ENCODE peak calls at places on chromosomes 5 and 9, in nine cellular contexts. J is AG09309, F is kidney, X is dorsolateral prefrontal cortex, Z is AG04450, A is transverse colon, C is heart right ventricle, K is stomach, R is HFF-Myc. I is an unnamed sample.

GRCh38 chr9:110047955-110048472 is 159.9 kb downstream of the C9orf152 start:
- DNase-seq in J (no peak), F (no peak), K (no peak), A (no peak), X (no peak), R (no peak), C (peak), Z (no peak), I (no peak)

GRCh38 chr9:6414291-6414690 is 1.3 kb downstream of the UHRF2 start:
- DNase-seq in C (no peak), Z (peak), F (no peak), J (peak), X (no peak), R (no peak), A (no peak), K (no peak), I (no peak)

GRCh38 chr9:96117398-96118060 is 184.4 kb downstream of the HSD17B3 start:
- DNase-seq in J (no peak), F (no peak), C (no peak), R (no peak), Z (no peak), K (no peak), X (no peak), A (no peak), I (no peak)

GRCh38 chr5:177131711-177132503 is 1.7 kb upstream of the NSD1 start:
- DNase-seq in A (no peak), C (peak), F (peak), X (peak), Z (no peak), R (no peak), J (no peak), K (peak), I (no peak)

GRCh38 chr5:82275267-82275664 is 2.9 kb downstream of the RPS23 start:
- DNase-seq in K (no peak), F (no peak), X (no peak), Z (no peak), A (no peak), J (no peak), C (no peak), R (no peak), I (no peak)

GRCh38 chr5:125311743-125312142 is 565.3 kb upstream of the ZNF608 start:
- DNase-seq in A (no peak), C (no peak), Z (peak), F (no peak), K (no peak), R (peak), J (peak), X (no peak), I (peak)

GRCh38 chr5:107607196-107607595 is 63.5 kb downstream of the EFNA5 start:
- DNase-seq in X (no peak), Z (no peak), F (no peak), K (no peak), R (no peak), C (no peak), A (no peak), J (no peak), I (no peak)

GRCh38 chr9:122053546-122053945 is 39.6 kb downstream of the TTLL11 start:
- DNase-seq in Z (no peak), F (no peak), X (no peak), J (no peak), C (no peak), K (no peak), R (no peak), A (peak), I (no peak)

GRCh38 chr5:96432245-96433065 is 593 bp downstream of the PCSK1 start:
- DNase-seq in R (no peak), C (no peak), X (peak), Z (no peak), J (no peak), K (no peak), A (no peak), F (no peak), I (no peak)

GRCh38 chr9:98284754-98285153 is 29.3 kb upstream of the TBC1D2 start:
- DNase-seq in A (no peak), K (no peak), X (no peak), F (no peak), C (no peak), R (no peak), Z (no peak), J (no peak), I (no peak)

GRCh38 chr9:4366649-4367330 is 66.9 kb upstream of the GLIS3 start:
- DNase-seq in Z (peak), R (peak), J (no peak), K (peak), F (no peak), C (no peak), X (peak), A (peak), I (no peak)

GRCh38 chr5:138382347-138382746 is 29.9 kb downstream of the KDM3B start:
- DNase-seq in F (no peak), J (no peak), K (no peak), A (no peak), X (no peak), C (no peak), R (no peak), Z (no peak), I (no peak)

GRCh38 chr5:74934949-74935751 is 69.0 kb upstream of the FAM169A start:
- DNase-seq in J (peak), C (no peak), K (no peak), R (no peak), A (no peak), Z (no peak), F (no peak), X (no peak), I (peak)

GRCh38 chr5:83955916-83956315 is 235.3 kb upstream of the HAPLN1 start:
- DNase-seq in X (no peak), R (no peak), F (no peak), Z (peak), J (peak), C (no peak), A (no peak), K (no peak), I (peak)

GRCh38 chr9:29039258-29039657 is 1466.0 kb upstream of the C9orf72 start:
- DNase-seq in C (no peak), Z (no peak), R (no peak), F (no peak), X (no peak), A (no peak), K (no peak), J (no peak), I (no peak)

GRCh38 chr5:16970826-16971225 is 34.7 kb upstream of the MYO10 start:
- DNase-seq in A (no peak), K (no peak), X (no peak), Z (no peak), C (no peak), J (no peak), F (no peak), R (no peak), I (no peak)

GRCh38 chr9:21605489-21605931 is 123.4 kb upstream of the IFNE start:
- DNase-seq in K (no peak), X (no peak), Z (peak), F (no peak), A (no peak), R (peak), C (no peak), J (peak), I (no peak)

GRCh38 chr9:29475471-29475870 is 1902.2 kb upstream of the C9orf72 start:
- DNase-seq in A (no peak), X (no peak), R (no peak), F (no peak), C (no peak), K (no peak), J (no peak), Z (no peak), I (no peak)

GRCh38 chr5:9437741-9438240 is 108.1 kb downstream of the SEMA5A start:
- DNase-seq in F (no peak), C (no peak), Z (no peak), K (no peak), R (no peak), X (no peak), J (peak), A (no peak), I (no peak)

DNA sequence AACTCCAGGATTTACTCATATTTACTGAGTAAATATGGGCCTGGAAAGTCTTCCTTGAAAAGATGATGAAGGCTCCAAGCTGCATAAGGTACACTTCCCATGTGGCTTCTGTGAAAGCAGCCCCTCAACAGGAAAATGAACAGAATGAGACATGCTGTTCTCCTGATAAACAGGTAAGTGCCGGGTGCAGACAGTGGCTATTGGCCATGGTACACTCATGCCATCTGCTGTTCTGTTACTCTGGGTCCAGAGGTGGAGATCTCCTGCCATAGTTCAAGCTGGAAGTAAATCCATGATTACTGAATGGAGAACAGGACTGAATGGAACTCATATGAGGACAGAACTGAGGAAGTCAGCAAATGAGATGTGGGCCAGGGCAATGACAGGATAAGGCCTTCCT is 103.6 kb downstream of the SLIT3 start:
- DNase-seq in C (no peak), F (no peak), J (no peak), K (peak), X (no peak), A (peak), Z (no peak), R (no peak), I (no peak)
- TF ChIP-seq CTCF in C (peak), F (peak), J (no peak), K (no peak), X (no peak), A (no peak), Z (no peak), R (no peak), I (peak)

GRCh38 chr5:68252678-68253520 is 37.3 kb downstream of the PIK3R1 start:
- DNase-seq in X (peak), K (peak), F (no peak), R (peak), A (peak), J (no peak), Z (peak), C (no peak), I (no peak)
- H3K4me3 ChIP-seq in X (no peak), K (peak), F (no peak), R (no peak), A (no peak), J (no peak), Z (no peak), C (no peak), I (no peak)

DNA sequence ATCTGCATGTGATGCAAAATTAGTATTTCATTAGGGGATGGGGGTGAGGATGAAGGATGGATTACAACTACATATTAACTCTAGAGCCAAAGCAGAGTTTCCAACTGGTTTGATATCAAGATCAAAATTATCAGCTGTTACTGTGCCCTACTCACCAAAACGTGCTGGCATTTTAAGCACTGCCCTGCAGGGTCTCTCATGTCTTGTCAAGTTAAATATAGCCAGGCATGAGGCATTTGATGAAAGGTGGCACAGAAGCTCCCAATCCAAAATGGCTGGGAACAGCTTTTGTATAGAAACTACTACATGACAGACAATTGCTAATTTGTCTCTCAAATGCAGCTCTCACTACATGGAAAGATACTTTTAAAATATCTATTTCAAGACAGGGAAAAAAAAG is 27.1 kb upstream of the CAAP1 start:
- DNase-seq in F (no peak), A (no peak), C (no peak), R (no peak), X (no peak), Z (no peak), K (no peak), J (no peak), I (no peak)
- TF ChIP-seq CTCF in F (no peak), A (no peak), C (no peak), R (no peak), X (no peak), Z (no peak), K (no peak), J (no peak), I (no peak)

DNA sequence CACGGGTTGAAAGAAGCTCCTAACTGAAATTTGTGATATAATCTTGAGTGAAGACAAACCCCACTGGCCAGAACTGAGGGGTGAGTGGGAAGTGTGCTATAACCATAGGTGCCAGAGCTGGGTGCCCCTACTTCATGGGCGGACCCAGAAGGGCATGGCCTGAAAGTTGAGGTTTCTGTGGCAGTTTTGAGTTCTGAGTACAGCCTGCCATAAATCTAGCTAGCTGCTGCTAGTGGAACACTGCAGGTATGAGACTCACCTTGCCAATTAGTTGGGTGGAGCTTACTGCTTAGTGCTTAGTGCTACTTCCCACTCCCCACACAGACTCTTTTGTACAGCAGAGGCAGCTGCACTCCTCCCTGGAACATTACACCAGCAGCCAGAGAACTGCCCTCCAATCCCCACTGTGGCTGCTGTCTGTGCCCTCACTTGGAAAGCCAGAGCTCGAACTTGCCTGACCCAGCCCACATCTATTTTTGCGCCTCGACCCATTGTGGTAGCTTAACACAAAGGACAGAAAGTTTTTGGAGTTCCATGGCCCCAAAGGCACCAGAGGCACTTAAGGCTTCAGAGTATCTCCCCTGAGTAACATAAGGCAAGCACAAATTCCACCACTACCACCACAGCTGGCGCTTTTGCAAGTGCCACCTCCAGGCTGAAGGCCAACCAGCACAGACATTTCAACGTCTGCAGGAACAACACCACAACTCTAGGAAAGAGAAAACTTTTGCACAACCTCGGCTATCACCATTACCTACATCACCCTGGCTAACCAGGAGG is 27.1 kb upstream of the PTGER4 start:
- DNase-seq in X (no peak), Z (no peak), A (peak), K (no peak), F (no peak), C (no peak), R (no peak), J (no peak), I (no peak)
- H3K4me3 ChIP-seq in X (no peak), Z (no peak), A (no peak), K (no peak), F (no peak), C (no peak), R (no peak), J (no peak), I (no peak)

GRCh38 chr9:36867241-36867640 is 166.8 kb downstream of the PAX5 start:
- DNase-seq in K (no peak), F (no peak), X (no peak), A (no peak), C (no peak), R (no peak), Z (no peak), J (no peak), I (no peak)

GRCh38 chr9:36867672-36868471 is 166.2 kb downstream of the PAX5 start:
- DNase-seq in F (no peak), K (peak), A (peak), J (no peak), Z (no peak), X (no peak), C (no peak), R (no peak), I (no peak)

GRCh38 chr9:36865731-36866635 is 168.1 kb downstream of the PAX5 start:
- DNase-seq in Z (no peak), C (no peak), F (peak), X (no peak), J (no peak), K (no peak), R (no peak), A (no peak), I (no peak)

GRCh38 chr9:36868591-36869282 is 165.3 kb downstream of the PAX5 start:
- DNase-seq in K (no peak), A (no peak), C (no peak), F (no peak), R (no peak), Z (no peak), X (no peak), J (no peak), I (no peak)

DNA sequence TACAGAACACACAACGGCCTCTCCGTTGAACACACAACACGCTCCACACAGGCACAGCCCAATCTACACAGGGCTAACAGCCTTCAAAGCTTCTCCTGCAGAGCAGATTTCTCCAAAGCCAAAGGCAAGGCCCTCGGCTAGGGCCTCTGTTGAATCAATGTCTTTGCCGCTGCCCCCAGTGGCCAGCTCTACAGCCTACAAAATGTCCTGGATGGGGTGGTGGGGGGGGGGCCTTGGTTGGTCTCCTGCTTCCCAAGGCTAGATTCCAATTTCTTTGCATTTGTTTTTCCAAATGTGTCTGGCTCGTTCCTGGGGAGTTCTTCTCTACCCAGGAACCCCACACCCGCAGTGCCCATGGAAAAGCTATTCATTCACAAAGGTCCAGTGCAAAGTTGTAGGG is 167.2 kb downstream of the PAX5 start:
- DNase-seq in R (no peak), K (no peak), J (no peak), A (no peak), X (no peak), Z (no peak), F (no peak), C (no peak), I (no peak)
- TF ChIP-seq CTCF in R (no peak), K (no peak), J (no peak), A (no peak), X (no peak), Z (no peak), F (no peak), C (no peak), I (peak)

GRCh38 chr5:180804129-180804601 is 1.6 kb upstream of the MGAT1 start:
- DNase-seq in A (no peak), J (no peak), Z (no peak), C (no peak), X (no peak), R (no peak), F (peak), K (no peak), I (no peak)

GRCh38 chr5:180808461-180809000 is 5.9 kb upstream of the MGAT1 start:
- DNase-seq in X (no peak), A (peak), R (no peak), F (peak), C (no peak), K (no peak), J (no peak), Z (no peak), I (no peak)

GRCh38 chr5:180807654-180808414 is 5.2 kb upstream of the MGAT1 start:
- DNase-seq in J (no peak), R (no peak), A (peak), X (no peak), Z (no peak), K (no peak), C (no peak), F (no peak), I (no peak)

GRCh38 chr5:180803181-180804128 is 849 bp upstream of the MGAT1 start:
- DNase-seq in A (peak), R (no peak), Z (no peak), C (peak), J (no peak), X (peak), F (peak), K (peak), I (no peak)

GRCh38 chr5:180806351-180807011 is 3.9 kb upstream of the MGAT1 start:
- DNase-seq in X (no peak), C (no peak), R (no peak), K (no peak), F (peak), J (no peak), A (no peak), Z (no peak), I (no peak)
- H3K4me3 ChIP-seq in X (no peak), C (no peak), R (peak), K (no peak), F (peak), J (no peak), A (no peak), Z (no peak), I (peak)